ENCODE peak calls at places on chromosomes 2 and 18, in four cellular contexts. J is cardiac muscle cell, N is right lobe of liver, Y is psoas muscle. U is an unnamed sample.

GRCh38 chr2:174595904-174596397 is 1.7 kb downstream of the WIPF1 start:
- DNase-seq in J (no peak), N (no peak), Y (no peak), U (no peak)

GRCh38 chr2:205197468-205198129 is 484.7 kb upstream of the NRP2 start:
- DNase-seq in J (no peak), N (no peak), Y (no peak), U (no peak)

GRCh38 chr2:152097291-152098032 is 1.4 kb downstream of the CACNB4 start:
- DNase-seq in J (peak), N (no peak), Y (no peak), U (no peak)

GRCh38 chr2:96115631-96116423 is 544 bp downstream of the ADRA2B start:
- DNase-seq in J (no peak), N (peak), Y (no peak), U (no peak)

GRCh38 chr2:160920791-160921303 is 239.4 kb upstream of the TANK start:
- DNase-seq in J (no peak), N (no peak), Y (peak), U (no peak)

GRCh38 chr2:210399440-210400041 is 77.0 kb downstream of the LANCL1 start:
- DNase-seq in J (peak), N (no peak), Y (no peak), U (no peak)

GRCh38 chr2:216195565-216195978 is 86.4 kb downstream of the XRCC5 start:
- DNase-seq in J (no peak), N (no peak), Y (no peak), U (peak)

GRCh38 chr2:122478108-122478507 is 722.7 kb downstream of the TSN start:
- DNase-seq in J (no peak), N (no peak), Y (no peak), U (no peak)

GRCh38 chr18:3816601-3817363 is 366.8 kb downstream of the TGIF1 start:
- DNase-seq in J (no peak), N (no peak), Y (no peak), U (peak)

GRCh38 chr2:224796695-224797305 is 80.6 kb upstream of the CCDC195 start:
- DNase-seq in J (no peak), N (no peak), Y (no peak), U (no peak)

GRCh38 chr18:77359561-77360314 is 110.1 kb downstream of the GALR1 start:
- DNase-seq in J (no peak), N (no peak), Y (no peak), U (no peak)

GRCh38 chr2:69581774-69582581 is 61.6 kb downstream of the AAK1 start:
- DNase-seq in J (no peak), N (peak), Y (no peak), U (no peak)

GRCh38 chr2:227180770-227181169 is 16.3 kb downstream of the COL4A3 start:
- DNase-seq in J (no peak), N (no peak), Y (no peak), U (no peak)

GRCh38 chr2:9392895-9393757 is 30.2 kb downstream of the ITGB1BP1 start:
- DNase-seq in J (peak), N (no peak), Y (peak), U (no peak)

GRCh38 chr2:71226391-71226964 is 425 bp downstream of the PAIP2B start:
- DNase-seq in J (peak), N (peak), Y (peak), U (no peak)

GRCh38 chr2:14304326-14304725 is 328.2 kb upstream of the LRATD1 start:
- DNase-seq in J (no peak), N (no peak), Y (no peak), U (no peak)

GRCh38 chr18:67766930-67767329 is 250.4 kb upstream of the DSEL start:
- DNase-seq in J (no peak), N (no peak), Y (no peak), U (peak)

GRCh38 chr2:175557810-175558377 is 376.4 kb upstream of the ATP5MC3 start:
- DNase-seq in J (no peak), N (no peak), Y (no peak), U (no peak)

GRCh38 chr2:20501974-20502373 is 55.1 kb downstream of the RHOB start:
- DNase-seq in J (no peak), N (no peak), Y (no peak), U (no peak)
- H3K4me3 ChIP-seq in J (no peak), N (no peak), Y (no peak), U (no peak)

DNA sequence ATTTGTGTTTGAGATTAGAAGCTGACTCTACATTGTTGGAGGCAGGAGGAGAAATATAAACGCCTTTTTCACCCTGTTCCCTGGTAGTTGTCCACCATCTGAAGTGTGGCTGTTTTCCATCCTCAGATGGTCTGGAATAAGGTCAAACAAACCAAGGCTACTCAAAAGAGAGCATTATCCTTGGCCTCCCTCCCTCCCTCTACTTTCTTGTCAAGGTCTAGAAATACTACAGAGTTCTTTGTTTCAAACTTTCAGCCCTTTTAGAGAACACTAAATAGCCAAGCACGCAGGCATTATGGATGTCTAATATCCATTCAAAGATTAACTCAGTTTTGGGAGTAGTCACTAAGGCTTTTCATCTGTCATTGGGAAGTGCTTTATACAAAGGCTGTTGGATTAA is 215.8 kb upstream of the ITGA4 start:
- DNase-seq in J (no peak), N (no peak), Y (no peak), U (no peak)
- TF ChIP-seq CTCF in J (no peak), N (no peak), Y (no peak), U (no peak)

GRCh38 chr2:128412181-128412871 is 93.7 kb upstream of the HS6ST1 start:
- DNase-seq in J (no peak), N (no peak), Y (no peak), U (no peak)

GRCh38 chr2:128414351-128414750 is 95.7 kb upstream of the HS6ST1 start:
- DNase-seq in J (no peak), N (no peak), Y (no peak), U (no peak)

GRCh38 chr2:128413014-128413717 is 94.5 kb upstream of the HS6ST1 start:
- DNase-seq in J (no peak), N (no peak), Y (no peak), U (no peak)

GRCh38 chr2:128414946-128415767 is 96.5 kb upstream of the HS6ST1 start:
- DNase-seq in J (no peak), N (no peak), Y (no peak), U (no peak)

GRCh38 chr2:128413718-128414341 is 95.2 kb upstream of the HS6ST1 start:
- DNase-seq in J (no peak), N (no peak), Y (no peak), U (no peak)
- H3K4me3 ChIP-seq in J (no peak), N (no peak), Y (no peak), U (no peak)

DNA sequence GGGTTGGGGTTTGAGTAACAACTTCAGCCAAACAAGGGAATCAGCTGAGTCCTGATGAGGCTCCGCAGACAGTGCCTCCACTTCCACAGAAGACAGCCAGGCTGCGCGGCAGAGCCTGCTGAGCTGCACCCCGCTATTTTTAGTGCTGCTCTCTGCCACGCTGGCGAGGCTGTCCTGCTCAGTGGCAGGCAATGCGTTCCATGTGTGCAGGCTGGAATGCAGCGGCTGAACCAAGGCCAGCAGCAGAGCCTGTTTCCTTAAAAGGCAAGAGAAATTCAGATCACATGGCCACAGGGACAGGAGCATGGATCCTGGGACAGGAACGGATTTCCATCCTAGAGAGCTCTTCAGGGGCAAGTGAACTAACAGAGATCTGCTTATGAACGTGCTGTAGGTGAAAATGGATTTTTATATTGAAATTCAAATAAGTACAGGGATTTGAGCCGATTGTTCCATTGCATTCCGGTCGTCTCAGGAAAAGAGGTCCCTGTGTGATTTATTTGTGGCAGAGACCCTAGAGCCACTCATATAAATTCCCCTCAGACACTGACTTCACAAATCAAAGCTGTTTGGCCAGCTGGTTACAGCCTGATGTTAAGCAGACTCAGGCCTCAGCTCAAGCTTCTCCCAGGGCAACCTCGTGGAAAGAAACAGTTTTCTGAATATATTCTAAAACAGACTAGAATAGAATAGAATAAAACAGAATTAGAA is 98.6 kb downstream of the COL6A3 start:
- DNase-seq in J (peak), N (peak), Y (peak), U (peak)
- TF ChIP-seq CTCF in J (peak), N (no peak), Y (peak), U (peak)

GRCh38 chr2:63614983-63615945 is 26.5 kb downstream of the MDH1 start:
- DNase-seq in J (peak), N (no peak), Y (no peak), U (no peak)

GRCh38 chr2:63617360-63617759 is 28.6 kb downstream of the MDH1 start:
- DNase-seq in J (no peak), N (no peak), Y (no peak), U (no peak)

GRCh38 chr2:63613391-63613901 is 24.7 kb downstream of the MDH1 start:
- DNase-seq in J (no peak), N (no peak), Y (no peak), U (no peak)

GRCh38 chr2:63619328-63619727 is 30.6 kb downstream of the MDH1 start:
- DNase-seq in J (no peak), N (no peak), Y (no peak), U (no peak)

DNA sequence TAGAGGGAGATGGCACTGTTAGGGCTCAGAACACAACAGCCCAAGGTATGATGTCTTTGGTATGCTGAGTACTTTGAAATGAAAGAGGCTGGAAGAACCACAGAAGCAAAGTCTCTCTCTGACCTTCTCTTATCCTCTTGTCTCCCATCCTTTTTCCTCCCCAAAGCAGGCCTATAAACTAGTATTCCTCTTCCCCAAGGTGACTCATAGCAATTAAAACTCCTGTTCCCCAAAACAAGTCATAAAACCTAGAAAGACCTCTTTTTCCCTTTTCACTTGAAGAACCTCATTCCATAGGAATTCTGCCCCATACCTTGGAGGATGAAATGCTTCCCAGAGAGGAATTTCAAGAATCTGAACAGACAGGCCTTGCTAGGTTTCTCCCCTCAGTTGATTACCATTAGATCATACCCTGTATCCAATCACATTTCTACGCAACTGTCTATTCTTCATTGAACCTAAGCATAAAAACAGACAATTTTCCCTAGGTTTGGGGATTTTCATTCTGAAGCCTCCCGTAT is 25.7 kb downstream of the MDH1 start:
- DNase-seq in J (peak), N (no peak), Y (no peak), U (no peak)
- H3K4me3 ChIP-seq in J (no peak), N (no peak), Y (no peak), U (no peak)

GRCh38 chr2:136013962-136014361 is 28.5 kb upstream of the DARS1 start:
- DNase-seq in J (peak), N (no peak), Y (no peak), U (no peak)
- TF ChIP-seq CTCF in J (no peak), N (no peak), Y (peak), U (peak)

GRCh38 chr2:55130849-55131248 is 80.6 kb upstream of the RTN4 start:
- DNase-seq in J (no peak), N (no peak), Y (no peak), U (no peak)

GRCh38 chr2:55137024-55137958 is 87.0 kb upstream of the RTN4 start:
- DNase-seq in J (no peak), N (peak), Y (no peak), U (no peak)

GRCh38 chr2:55136138-55136541 is 85.9 kb upstream of the RTN4 start:
- DNase-seq in J (no peak), N (no peak), Y (no peak), U (no peak)

GRCh38 chr2:55133467-55134315 is 83.4 kb upstream of the RTN4 start:
- DNase-seq in J (no peak), N (peak), Y (no peak), U (peak)

DNA sequence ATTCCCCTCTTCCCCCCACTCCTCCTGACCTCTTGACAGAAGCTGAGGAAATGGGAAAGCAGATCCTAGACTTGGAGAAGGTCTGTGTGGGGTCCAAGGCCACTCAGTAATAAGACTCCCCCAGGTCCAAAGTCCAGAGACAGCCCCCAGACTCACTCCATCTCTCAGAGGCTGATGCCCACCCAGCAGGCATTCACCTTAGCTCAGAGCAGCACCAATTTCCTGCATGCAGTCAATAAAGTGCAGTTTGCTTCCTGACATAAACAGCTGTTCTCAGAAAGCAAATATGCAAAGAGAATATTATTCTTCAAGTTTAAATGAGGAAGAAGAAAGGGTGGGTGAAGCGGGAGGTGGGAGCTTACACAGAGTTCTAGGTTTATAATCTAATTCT is 84.1 kb upstream of the RTN4 start:
- DNase-seq in J (no peak), N (no peak), Y (no peak), U (no peak)
- H3K4me3 ChIP-seq in J (no peak), N (no peak), Y (peak), U (no peak)

U was measured in retinal pigment epithelial cell.